ENCODE peak calls at places on chromosome 10, in nine cellular contexts. One of them, this sample, is unnamed.

GRCh38 chr10:76399216-76399615 is 967.8 kb downstream of the LRMDA start:
- DNase-seq in foreskin keratinocyte: no peak
- DNase-seq in CD8-positive, alpha-beta memory T cell: no peak
- DNase-seq in NCI-H2171: no peak
- DNase-seq in activated naive CD8-positive, alpha-beta T cell treated with anti-CD3 and anti-CD28 coated beads, Interleukin-2, amount 50 U/mL, for 16 hours: no peak
- DNase-seq in colonic mucosa: no peak
- DNase-seq in ecto neural progenitor cell: no peak
- DNase-seq in activated T-helper 1 cell treated with anti-CD3 and anti-CD28 coated beads, Interleukin-2, amount 50 U/mL, for 16 hours: no peak
- DNase-seq in NCI-H1930: no peak
- DNase-seq in this sample: no peak

GRCh38 chr10:127216786-127217185 is 20.4 kb upstream of the INSYN2A start:
- DNase-seq in foreskin keratinocyte: peak
- DNase-seq in CD8-positive, alpha-beta memory T cell: no peak
- DNase-seq in NCI-H2171: peak
- DNase-seq in activated naive CD8-positive, alpha-beta T cell treated with anti-CD3 and anti-CD28 coated beads, Interleukin-2, amount 50 U/mL, for 16 hours: no peak
- DNase-seq in colonic mucosa: no peak
- DNase-seq in ecto neural progenitor cell: no peak
- DNase-seq in activated T-helper 1 cell treated with anti-CD3 and anti-CD28 coated beads, Interleukin-2, amount 50 U/mL, for 16 hours: no peak
- DNase-seq in NCI-H1930: no peak
- DNase-seq in this sample: no peak

GRCh38 chr10:22340362-22341189 is 4.7 kb upstream of the SPAG6 start:
- DNase-seq in foreskin keratinocyte: peak
- DNase-seq in CD8-positive, alpha-beta memory T cell: peak
- DNase-seq in NCI-H2171: peak
- DNase-seq in activated naive CD8-positive, alpha-beta T cell treated with anti-CD3 and anti-CD28 coated beads, Interleukin-2, amount 50 U/mL, for 16 hours: no peak
- DNase-seq in colonic mucosa: peak
- DNase-seq in ecto neural progenitor cell: peak
- DNase-seq in activated T-helper 1 cell treated with anti-CD3 and anti-CD28 coated beads, Interleukin-2, amount 50 U/mL, for 16 hours: peak
- DNase-seq in NCI-H1930: peak
- DNase-seq in this sample: peak

GRCh38 chr10:79976999-79977398 is 28.1 kb upstream of the SFTPD start:
- DNase-seq in foreskin keratinocyte: no peak
- DNase-seq in CD8-positive, alpha-beta memory T cell: no peak
- DNase-seq in NCI-H2171: no peak
- DNase-seq in activated naive CD8-positive, alpha-beta T cell treated with anti-CD3 and anti-CD28 coated beads, Interleukin-2, amount 50 U/mL, for 16 hours: no peak
- DNase-seq in colonic mucosa: no peak
- DNase-seq in ecto neural progenitor cell: no peak
- DNase-seq in activated T-helper 1 cell treated with anti-CD3 and anti-CD28 coated beads, Interleukin-2, amount 50 U/mL, for 16 hours: no peak
- DNase-seq in NCI-H1930: no peak
- DNase-seq in this sample: no peak

GRCh38 chr10:35090162-35090954 is at the start of gene CUL2:
- DNase-seq in foreskin keratinocyte: peak
- DNase-seq in CD8-positive, alpha-beta memory T cell: peak
- DNase-seq in NCI-H2171: peak
- DNase-seq in activated naive CD8-positive, alpha-beta T cell treated with anti-CD3 and anti-CD28 coated beads, Interleukin-2, amount 50 U/mL, for 16 hours: peak
- DNase-seq in colonic mucosa: peak
- DNase-seq in ecto neural progenitor cell: peak
- DNase-seq in activated T-helper 1 cell treated with anti-CD3 and anti-CD28 coated beads, Interleukin-2, amount 50 U/mL, for 16 hours: peak
- DNase-seq in NCI-H1930: peak
- DNase-seq in this sample: peak

GRCh38 chr10:100888957-100889356 is 23.8 kb upstream of the SLF2 start:
- DNase-seq in foreskin keratinocyte: no peak
- DNase-seq in CD8-positive, alpha-beta memory T cell: no peak
- DNase-seq in NCI-H2171: no peak
- DNase-seq in activated naive CD8-positive, alpha-beta T cell treated with anti-CD3 and anti-CD28 coated beads, Interleukin-2, amount 50 U/mL, for 16 hours: no peak
- DNase-seq in colonic mucosa: no peak
- DNase-seq in ecto neural progenitor cell: peak
- DNase-seq in activated T-helper 1 cell treated with anti-CD3 and anti-CD28 coated beads, Interleukin-2, amount 50 U/mL, for 16 hours: no peak
- DNase-seq in NCI-H1930: no peak
- DNase-seq in this sample: no peak

GRCh38 chr10:110783509-110784103 is 88.1 kb upstream of the PDCD4 start:
- DNase-seq in foreskin keratinocyte: no peak
- DNase-seq in CD8-positive, alpha-beta memory T cell: peak
- DNase-seq in NCI-H2171: no peak
- DNase-seq in activated naive CD8-positive, alpha-beta T cell treated with anti-CD3 and anti-CD28 coated beads, Interleukin-2, amount 50 U/mL, for 16 hours: peak
- DNase-seq in colonic mucosa: no peak
- DNase-seq in ecto neural progenitor cell: no peak
- DNase-seq in activated T-helper 1 cell treated with anti-CD3 and anti-CD28 coated beads, Interleukin-2, amount 50 U/mL, for 16 hours: peak
- DNase-seq in NCI-H1930: no peak
- DNase-seq in this sample: no peak

GRCh38 chr10:49418328-49418727 is 22.4 kb upstream of the DRGX start:
- DNase-seq in foreskin keratinocyte: no peak
- DNase-seq in CD8-positive, alpha-beta memory T cell: no peak
- DNase-seq in NCI-H2171: no peak
- DNase-seq in activated naive CD8-positive, alpha-beta T cell treated with anti-CD3 and anti-CD28 coated beads, Interleukin-2, amount 50 U/mL, for 16 hours: no peak
- DNase-seq in colonic mucosa: no peak
- DNase-seq in ecto neural progenitor cell: no peak
- DNase-seq in activated T-helper 1 cell treated with anti-CD3 and anti-CD28 coated beads, Interleukin-2, amount 50 U/mL, for 16 hours: no peak
- DNase-seq in NCI-H1930: no peak
- DNase-seq in this sample: no peak

GRCh38 chr10:13536674-13537366 is 8.0 kb upstream of the BEND7 start:
- DNase-seq in foreskin keratinocyte: no peak
- DNase-seq in CD8-positive, alpha-beta memory T cell: no peak
- DNase-seq in NCI-H2171: peak
- DNase-seq in activated naive CD8-positive, alpha-beta T cell treated with anti-CD3 and anti-CD28 coated beads, Interleukin-2, amount 50 U/mL, for 16 hours: no peak
- DNase-seq in colonic mucosa: peak
- DNase-seq in ecto neural progenitor cell: peak
- DNase-seq in activated T-helper 1 cell treated with anti-CD3 and anti-CD28 coated beads, Interleukin-2, amount 50 U/mL, for 16 hours: no peak
- DNase-seq in NCI-H1930: peak
- DNase-seq in this sample: peak

GRCh38 chr10:17214991-17215781 is 12.9 kb upstream of the VIM start:
- DNase-seq in foreskin keratinocyte: peak
- DNase-seq in CD8-positive, alpha-beta memory T cell: no peak
- DNase-seq in NCI-H2171: no peak
- DNase-seq in activated naive CD8-positive, alpha-beta T cell treated with anti-CD3 and anti-CD28 coated beads, Interleukin-2, amount 50 U/mL, for 16 hours: no peak
- DNase-seq in colonic mucosa: no peak
- DNase-seq in ecto neural progenitor cell: no peak
- DNase-seq in activated T-helper 1 cell treated with anti-CD3 and anti-CD28 coated beads, Interleukin-2, amount 50 U/mL, for 16 hours: no peak
- DNase-seq in NCI-H1930: no peak
- DNase-seq in this sample: no peak

GRCh38 chr10:18437486-18437885 is 213.9 kb downstream of the NSUN6 start:
- DNase-seq in foreskin keratinocyte: no peak
- DNase-seq in CD8-positive, alpha-beta memory T cell: no peak
- DNase-seq in NCI-H2171: no peak
- DNase-seq in activated naive CD8-positive, alpha-beta T cell treated with anti-CD3 and anti-CD28 coated beads, Interleukin-2, amount 50 U/mL, for 16 hours: no peak
- DNase-seq in colonic mucosa: no peak
- DNase-seq in ecto neural progenitor cell: peak
- DNase-seq in activated T-helper 1 cell treated with anti-CD3 and anti-CD28 coated beads, Interleukin-2, amount 50 U/mL, for 16 hours: no peak
- DNase-seq in NCI-H1930: no peak
- DNase-seq in this sample: no peak

GRCh38 chr10:6171891-6172354 is 30.8 kb upstream of the PFKFB3 start:
- DNase-seq in foreskin keratinocyte: no peak
- DNase-seq in CD8-positive, alpha-beta memory T cell: no peak
- DNase-seq in NCI-H2171: no peak
- DNase-seq in activated naive CD8-positive, alpha-beta T cell treated with anti-CD3 and anti-CD28 coated beads, Interleukin-2, amount 50 U/mL, for 16 hours: no peak
- DNase-seq in colonic mucosa: peak
- DNase-seq in ecto neural progenitor cell: no peak
- DNase-seq in activated T-helper 1 cell treated with anti-CD3 and anti-CD28 coated beads, Interleukin-2, amount 50 U/mL, for 16 hours: no peak
- DNase-seq in NCI-H1930: no peak
- DNase-seq in this sample: no peak